ENCODE peak calls at places on chromosome 21, in ten cellular contexts. G, Q, D, V, B, P, C, U, M and T are unnamed samples.

GRCh38 chr21:34576043-34576466 is 38.9 kb downstream of the RCAN1 start:
- DNase-seq in G (no peak), Q (no peak), D (no peak), V (no peak), B (no peak), P (peak; percentile 50), C (no peak), U (no peak), M (no peak), T (peak; percentile 48)

GRCh38 chr21:43611598-43612369 is 47.5 kb downstream of the HSF2BP start:
- DNase-seq in G (peak; percentile 85), Q (peak; percentile 65), D (no peak), V (no peak), B (peak; percentile 77), P (peak; percentile 55), C (peak; percentile 59), U (peak; percentile 85), M (no peak), T (peak; percentile 69)

GRCh38 chr21:14383596-14384210 is 757 bp upstream of the HSPA13 start:
- DNase-seq in G (no peak), Q (peak; percentile 82), D (no peak), V (no peak), B (no peak), P (peak; percentile 2), C (no peak), U (peak; percentile 1), M (no peak), T (peak; percentile 13)

GRCh38 chr21:27339902-27340301 is 373.0 kb upstream of the ADAMTS5 start:
- DNase-seq in G (no peak), Q (no peak), D (no peak), V (no peak), B (no peak), P (no peak), C (no peak), U (no peak), M (no peak), T (no peak)

GRCh38 chr21:15080504-15080903 is 15.7 kb upstream of the NRIP1 start:
- DNase-seq in G (no peak), Q (no peak), D (no peak), V (no peak), B (no peak), P (no peak), C (peak; percentile 43), U (no peak), M (no peak), T (no peak)

GRCh38 chr21:33362044-33362555 is 37.3 kb downstream of the IFNAR1 start:
- DNase-seq in G (no peak), Q (peak; percentile 90), D (peak; percentile 64), V (no peak), B (no peak), P (peak; percentile 83), C (no peak), U (no peak), M (no peak), T (no peak)

GRCh38 chr21:31735518-31735992 is 3.6 kb upstream of the SCAF4 start:
- DNase-seq in G (no peak), Q (no peak), D (no peak), V (no peak), B (no peak), P (no peak), C (no peak), U (no peak), M (no peak), T (no peak)

GRCh38 chr21:31872452-31873274 is at the start of gene HUNK:
- DNase-seq in G (no peak), Q (peak; percentile 3), D (peak; percentile 21), V (peak; percentile 45), B (peak; percentile 66), P (peak; percentile 71), C (peak; percentile 83), U (peak; percentile 1), M (no peak), T (peak; percentile 75)

GRCh38 chr21:33089439-33089838 is 19.5 kb downstream of the OLIG1 start:
- DNase-seq in G (no peak), Q (no peak), D (no peak), V (no peak), B (no peak), P (no peak), C (no peak), U (no peak), M (no peak), T (no peak)

GRCh38 chr21:26432410-26432809 is 140.7 kb downstream of the CYYR1 start:
- DNase-seq in G (no peak), Q (peak; percentile 37), D (no peak), V (no peak), B (no peak), P (no peak), C (no peak), U (no peak), M (no peak), T (no peak)

GRCh38 chr21:34185051-34185750 is 111.8 kb downstream of the MRPS6 start:
- DNase-seq in G (peak; percentile 48), Q (no peak), D (no peak), V (no peak), B (no peak), P (no peak), C (no peak), U (no peak), M (no peak), T (no peak)

GRCh38 chr21:14076143-14076806 is 134.5 kb downstream of the LIPI start:
- DNase-seq in G (no peak), Q (peak; percentile 57), D (no peak), V (no peak), B (no peak), P (no peak), C (no peak), U (no peak), M (no peak), T (no peak)

GRCh38 chr21:40487406-40487805 is 359.6 kb downstream of the DSCAM start:
- DNase-seq in G (no peak), Q (no peak), D (no peak), V (no peak), B (no peak), P (no peak), C (no peak), U (no peak), M (no peak), T (no peak)

GRCh38 chr21:42809577-42810440 is 69.5 kb downstream of the WDR4 start:
- DNase-seq in G (no peak), Q (no peak), D (no peak), V (no peak), B (no peak), P (no peak), C (no peak), U (no peak), M (no peak), T (no peak)

GRCh38 chr21:14762734-14763694 is 216.9 kb upstream of the SAMSN1 start:
- DNase-seq in G (no peak), Q (peak; percentile 83), D (no peak), V (no peak), B (no peak), P (no peak), C (no peak), U (no peak), M (no peak), T (no peak)

GRCh38 chr21:14797543-14797942 is 251.4 kb upstream of the SAMSN1 start:
- DNase-seq in G (no peak), Q (no peak), D (no peak), V (no peak), B (no peak), P (no peak), C (peak; percentile 1), U (no peak), M (no peak), T (no peak)